ENCODE peak calls at places on chromosome 1, in six cellular contexts. C is lower leg skin, P is choroid plexus epithelial cell, M is AG09309, U is GM06990, Z is endodermal cell. Y is an unnamed sample.
A peak's percentile ranks its signal among the peaks of the same experiment; 100 is the strongest.

GRCh38 chr1:53130878-53131589 is 11.4 kb downstream of the SLC1A7 start:
- DNase-seq in C (no peak), P (no peak), M (no peak), U (no peak), Z (peak; percentile 24), Y (no peak)

GRCh38 chr1:227795732-227796131 is 19.7 kb upstream of the PRSS38 start:
- DNase-seq in C (no peak), P (no peak), M (no peak), U (no peak), Z (peak; percentile 27), Y (no peak)

GRCh38 chr1:54653036-54653435 is 11.4 kb downstream of the MROH7 start:
- DNase-seq in C (no peak), P (peak; percentile 37), M (no peak), U (no peak), Z (no peak), Y (no peak)

GRCh38 chr1:18107671-18108312 is at the start of gene IGSF21:
- DNase-seq in C (no peak), P (no peak), M (no peak), U (no peak), Z (peak; percentile 79), Y (no peak)

GRCh38 chr1:6820899-6821298 is 35.6 kb downstream of the CAMTA1 start:
- DNase-seq in C (no peak), P (no peak), M (no peak), U (no peak), Z (no peak), Y (no peak)

GRCh38 chr1:43997295-43997694 is 5.9 kb downstream of the CCDC24 start:
- DNase-seq in C (no peak), P (no peak), M (no peak), U (no peak), Z (no peak), Y (no peak)

GRCh38 chr1:7584643-7585042 is 186.5 kb upstream of the VAMP3 start:
- DNase-seq in C (no peak), P (no peak), M (no peak), U (no peak), Z (no peak), Y (no peak)

GRCh38 chr1:84247425-84248220 is 53.9 kb upstream of the SAMD13 start:
- DNase-seq in C (no peak), P (peak; percentile 91), M (no peak), U (no peak), Z (no peak), Y (no peak)

GRCh38 chr1:76501136-76501535 is 366.1 kb upstream of the ST6GALNAC5 start:
- DNase-seq in C (no peak), P (no peak), M (no peak), U (no peak), Z (no peak), Y (no peak)

GRCh38 chr1:29234471-29234870 is 1.9 kb upstream of the PTPRU start:
- DNase-seq in C (no peak), P (no peak), M (no peak), U (no peak), Z (no peak), Y (no peak)

GRCh38 chr1:29209173-29209572 is 21.6 kb downstream of the MECR start:
- DNase-seq in C (no peak), P (peak; percentile 52), M (no peak), U (no peak), Z (no peak), Y (no peak)

GRCh38 chr1:90724926-90725325 is 7.8 kb upstream of the BARHL2 start:
- DNase-seq in C (no peak), P (no peak), M (no peak), U (no peak), Z (peak; percentile 77), Y (no peak)

GRCh38 chr1:145961425-145962156 is 2.8 kb downstream of the ANKRD34A start:
- DNase-seq in C (no peak), P (peak; percentile 35), M (no peak), U (peak; percentile 36), Z (peak; percentile 75), Y (no peak)

GRCh38 chr1:35350872-35351271 is 82.4 kb downstream of the ZMYM4 start:
- DNase-seq in C (no peak), P (no peak), M (no peak), U (no peak), Z (no peak), Y (no peak)

GRCh38 chr1:77899647-77900320 is 11.4 kb downstream of the NEXN start:
- DNase-seq in C (no peak), P (peak; percentile 36), M (no peak), U (no peak), Z (no peak), Y (no peak)

GRCh38 chr1:161177112-161177935 is at the start of gene B4GALT3:
- DNase-seq in C (peak; percentile 87), P (peak; percentile 86), M (no peak), U (peak; percentile 90), Z (peak; percentile 99), Y (no peak)

GRCh38 chr1:202200112-202200548 is 6.5 kb downstream of the LGR6 start:
- DNase-seq in C (no peak), P (peak; percentile 13), M (no peak), U (no peak), Z (peak; percentile 67), Y (no peak)

GRCh38 chr1:153919879-153920852 is 2.6 kb downstream of the GATAD2B start:
- DNase-seq in C (no peak), P (peak; percentile 51), M (no peak), U (no peak), Z (peak; percentile 55), Y (no peak)
- H3K4me3 ChIP-seq in C (no peak overlapping the region), P (no peak overlapping the region), M (no peak overlapping the region), U (peak overlapping the region; percentile 71), Z (peak overlapping the region; percentile 88), Y (peak overlapping the region; percentile 70)

GRCh38 chr1:118948796-118949195 is 39.3 kb downstream of the TBX15 start:
- DNase-seq in C (no peak), P (no peak), M (no peak), U (no peak), Z (no peak), Y (no peak)

GRCh38 chr1:118949317-118949716 is 38.8 kb downstream of the TBX15 start:
- DNase-seq in C (peak; percentile 71), P (peak; percentile 80), M (no peak), U (no peak), Z (no peak), Y (no peak)

GRCh38 chr1:118954286-118954890 is 33.8 kb downstream of the TBX15 start:
- DNase-seq in C (no peak), P (no peak), M (no peak), U (no peak), Z (no peak), Y (no peak)

GRCh38 chr1:118948351-118948750 is 39.8 kb downstream of the TBX15 start:
- DNase-seq in C (no peak), P (peak; percentile 37), M (no peak), U (no peak), Z (no peak), Y (no peak)

GRCh38 chr1:118951270-118951936 is 36.7 kb downstream of the TBX15 start:
- DNase-seq in C (no peak), P (no peak), M (no peak), U (no peak), Z (no peak), Y (no peak)
- TF ChIP-seq CTCF in C (no peak), P (peak; percentile 17), M (no peak), U (no peak), Z (no peak), Y (no peak)

GRCh38 chr1:112960381-112960780 is 4.4 kb upstream of the SLC16A1 start:
- DNase-seq in C (no peak), P (no peak), M (no peak), U (no peak), Z (no peak), Y (no peak)

GRCh38 chr1:112957133-112957812 is 1.3 kb upstream of the SLC16A1 start:
- DNase-seq in C (peak; percentile 19), P (peak; percentile 96), M (peak; percentile 85), U (peak; percentile 77), Z (peak; percentile 77), Y (peak; percentile 80)

GRCh38 chr1:112956503-112957132 is 622 bp upstream of the SLC16A1 start:
- DNase-seq in C (peak; percentile 39), P (peak; percentile 39), M (no peak), U (no peak), Z (peak; percentile 90), Y (no peak)

GRCh38 chr1:112964347-112964746 is 8.4 kb upstream of the SLC16A1 start:
- DNase-seq in C (no peak), P (no peak), M (no peak), U (no peak), Z (no peak), Y (no peak)

DNA sequence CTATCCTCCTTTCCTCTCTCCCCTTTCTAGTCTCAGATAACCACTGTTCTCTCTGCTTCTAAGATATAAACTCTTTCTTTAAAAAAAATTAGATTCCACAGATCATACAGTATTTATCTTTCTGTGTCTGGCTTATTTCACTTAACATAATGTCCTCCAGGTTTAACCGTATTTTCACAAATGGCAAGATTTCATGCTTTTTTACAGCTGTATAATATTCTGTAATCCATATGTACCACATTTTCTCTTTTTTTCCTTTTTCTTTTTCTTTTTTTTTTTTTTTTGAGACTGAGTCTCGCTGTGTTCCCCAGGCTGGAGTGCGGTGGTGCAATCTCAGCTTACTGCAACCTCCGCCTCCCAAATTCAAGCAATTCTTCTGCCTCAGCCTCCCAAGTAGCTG is 5.1 kb upstream of the SLC16A1 start:
- DNase-seq in C (no peak), P (no peak), M (no peak), U (no peak), Z (no peak), Y (no peak)
- H3K4me3 ChIP-seq in C (no peak overlapping the region), P (no peak overlapping the region), M (no peak overlapping the region), U (no peak overlapping the region), Z (no peak overlapping the region), Y (no peak overlapping the region)

DNA sequence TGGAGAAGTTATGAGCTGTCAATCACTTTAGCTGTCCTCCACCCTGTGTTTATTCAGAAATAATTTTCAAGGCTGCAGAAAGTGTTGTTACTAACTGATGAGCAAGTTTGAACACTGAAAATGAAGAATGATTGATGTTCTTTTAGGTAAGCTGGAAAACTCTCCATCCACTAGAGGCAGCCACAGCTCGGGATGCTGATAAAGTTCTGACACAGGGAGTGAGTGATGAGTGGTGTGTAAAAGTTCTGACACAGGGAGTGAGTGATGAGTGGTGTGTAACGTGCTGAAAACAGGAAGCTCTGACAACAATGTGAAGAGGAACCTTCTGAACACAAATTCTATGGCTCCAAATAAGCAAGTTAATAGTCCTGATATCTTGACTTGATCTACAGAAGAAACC is 197.5 kb upstream of the PTBP2 start:
- DNase-seq in C (no peak), P (no peak), M (no peak), U (no peak), Z (no peak), Y (no peak)
- TF ChIP-seq CTCF in C (no peak), P (peak; percentile 33), M (no peak), U (no peak), Z (peak; percentile 32), Y (no peak)

Y was measured in GM12864.